ENCODE peak calls at places on chromosome 9, in nine cellular contexts. X, J, N, Y, L, F, H, Q and M are unnamed samples.

GRCh38 chr9:3827175-3827574 is 301.4 kb upstream of the RFX3 start:
- DNase-seq in X (no peak), J (no peak), N (no peak), Y (no peak), L (peak), F (no peak), H (no peak), Q (no peak), M (peak)

GRCh38 chr9:21110708-21111576 is 30.7 kb downstream of the IFNW1 start:
- DNase-seq in X (no peak), J (peak), N (no peak), Y (no peak), L (no peak), F (peak), H (peak), Q (peak), M (peak)

GRCh38 chr9:74138182-74138581 is 359.0 kb upstream of the RORB start:
- DNase-seq in X (no peak), J (no peak), N (no peak), Y (no peak), L (no peak), F (no peak), H (no peak), Q (no peak), M (no peak)

GRCh38 chr9:77649109-77649812 is 1.1 kb upstream of the GNA14 start:
- DNase-seq in X (no peak), J (peak), N (no peak), Y (no peak), L (no peak), F (peak), H (no peak), Q (no peak), M (peak)

GRCh38 chr9:134010310-134010709 is 15.0 kb upstream of the BRD3OS start:
- DNase-seq in X (no peak), J (no peak), N (no peak), Y (no peak), L (no peak), F (no peak), H (no peak), Q (no peak), M (no peak)

GRCh38 chr9:125325821-125326220 is 64.2 kb downstream of the GAPVD1 start:
- DNase-seq in X (no peak), J (no peak), N (no peak), Y (no peak), L (no peak), F (no peak), H (no peak), Q (no peak), M (peak)

GRCh38 chr9:20189871-20190270 is 401.0 kb upstream of the SLC24A2 start:
- DNase-seq in X (no peak), J (no peak), N (no peak), Y (no peak), L (no peak), F (no peak), H (no peak), Q (no peak), M (no peak)

GRCh38 chr9:126927419-126927818 is 12.8 kb downstream of the RALGPS1 start:
- DNase-seq in X (no peak), J (no peak), N (no peak), Y (no peak), L (no peak), F (no peak), H (no peak), Q (no peak), M (no peak)

GRCh38 chr9:103364753-103365152 is 369.6 kb downstream of the CYLC2 start:
- DNase-seq in X (no peak), J (no peak), N (no peak), Y (no peak), L (no peak), F (peak), H (no peak), Q (no peak), M (peak)

GRCh38 chr9:115015018-115015635 is 84.7 kb upstream of the TNFSF8 start:
- DNase-seq in X (no peak), J (peak), N (no peak), Y (no peak), L (peak), F (peak), H (no peak), Q (no peak), M (peak)

GRCh38 chr9:2087500-2088313 is 72.6 kb downstream of the SMARCA2 start:
- DNase-seq in X (no peak), J (peak), N (no peak), Y (no peak), L (no peak), F (peak), H (no peak), Q (no peak), M (peak)

GRCh38 chr9:91036826-91037510 is 235.3 kb downstream of the SYK start:
- DNase-seq in X (peak), J (peak), N (peak), Y (peak), L (peak), F (peak), H (peak), Q (peak), M (peak)

GRCh38 chr9:78234810-78235209 is 1.1 kb upstream of the CEP78 start:
- DNase-seq in X (no peak), J (no peak), N (no peak), Y (no peak), L (no peak), F (no peak), H (no peak), Q (no peak), M (peak)

GRCh38 chr9:124771867-124772621 is 933 bp upstream of the NR6A1 start:
- DNase-seq in X (no peak), J (peak), N (peak), Y (no peak), L (peak), F (peak), H (peak), Q (peak), M (peak)

GRCh38 chr9:76342862-76343261 is 51.4 kb downstream of the RFK start:
- DNase-seq in X (no peak), J (no peak), N (no peak), Y (no peak), L (no peak), F (no peak), H (no peak), Q (no peak), M (peak)

GRCh38 chr9:81878530-81878929 is 49.7 kb upstream of the SPATA31D4 start:
- DNase-seq in X (no peak), J (no peak), N (no peak), Y (no peak), L (no peak), F (no peak), H (no peak), Q (no peak), M (no peak)
- H3K27ac ChIP-seq in X (no peak), J (no peak), N (no peak), Y (no peak), L (peak), F (no peak), H (no peak), Q (no peak), M (no peak)

GRCh38 chr9:68541568-68541967 is 885 bp upstream of the TMEM252 start:
- DNase-seq in X (no peak), J (no peak), N (no peak), Y (no peak), L (no peak), F (no peak), H (no peak), Q (no peak), M (no peak)

GRCh38 chr9:68536876-68537490 is 3.7 kb downstream of the TMEM252 start:
- DNase-seq in X (no peak), J (no peak), N (no peak), Y (no peak), L (no peak), F (no peak), H (no peak), Q (no peak), M (no peak)

GRCh38 chr9:68533678-68534077 is 7.0 kb downstream of the TMEM252 start:
- DNase-seq in X (no peak), J (peak), N (no peak), Y (no peak), L (no peak), F (no peak), H (no peak), Q (no peak), M (no peak)

GRCh38 chr9:68540712-68541535 is at the start of gene TMEM252:
- DNase-seq in X (no peak), J (no peak), N (no peak), Y (no peak), L (peak), F (no peak), H (no peak), Q (no peak), M (no peak)

DNA sequence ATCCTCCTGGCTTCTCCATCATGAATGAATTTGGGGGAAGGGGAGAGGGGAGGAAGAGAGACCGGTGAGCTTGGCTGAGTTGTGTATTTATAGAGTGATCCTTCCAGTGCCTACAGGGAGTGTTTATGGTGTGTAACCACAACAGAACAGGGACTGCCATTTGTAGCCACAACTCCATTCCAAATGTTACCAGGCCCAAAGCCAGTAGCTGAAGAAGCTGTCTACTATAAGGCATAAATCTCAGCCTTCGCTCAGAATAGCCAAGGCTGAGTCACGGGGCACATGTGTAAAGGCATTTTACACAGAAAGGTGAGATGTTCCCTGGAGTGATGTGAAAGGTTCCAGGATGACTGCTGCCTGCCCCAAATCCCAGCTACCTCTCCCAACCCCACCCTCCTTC is 2.5 kb downstream of the TMEM252 start:
- DNase-seq in X (peak), J (no peak), N (no peak), Y (no peak), L (no peak), F (no peak), H (peak), Q (no peak), M (no peak)
- H3K27ac ChIP-seq in X (peak), J (no peak), N (no peak), Y (peak), L (peak), F (no peak), H (peak), Q (no peak), M (no peak)

GRCh38 chr9:130222833-130223232 is 42.7 kb upstream of the HMCN2 start:
- DNase-seq in X (no peak), J (no peak), N (no peak), Y (no peak), L (no peak), F (no peak), H (no peak), Q (no peak), M (no peak)
- H3K27ac ChIP-seq in X (no peak), J (no peak), N (no peak), Y (no peak), L (no peak), F (no peak), H (no peak), Q (no peak), M (peak)

DNA sequence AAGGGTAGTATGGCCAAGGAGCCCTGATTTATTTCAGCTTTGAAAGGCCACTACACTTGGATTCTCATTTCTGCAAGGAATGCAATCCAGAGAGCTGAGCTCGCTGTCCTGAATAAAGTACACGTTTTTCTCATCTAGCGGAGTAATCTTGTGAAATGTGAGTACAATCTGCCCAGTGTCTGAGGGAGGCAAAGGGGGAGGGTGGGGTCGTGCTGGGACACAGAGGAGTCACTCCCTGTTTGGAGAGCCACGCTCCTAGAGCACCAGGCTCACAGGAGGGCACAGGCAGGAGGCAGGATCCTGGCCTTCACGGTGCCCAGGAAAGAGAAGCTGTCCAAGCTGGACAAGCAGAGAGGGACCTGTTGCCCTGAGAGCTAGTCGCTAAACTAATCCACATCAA is 51.0 kb upstream of the IFNK start:
- DNase-seq in X (peak), J (no peak), N (peak), Y (no peak), L (peak), F (no peak), H (no peak), Q (peak), M (no peak)
- H3K27ac ChIP-seq in X (peak), J (no peak), N (peak), Y (peak), L (peak), F (no peak), H (peak), Q (peak), M (peak)

GRCh38 chr9:127936347-127936852 is 1.3 kb downstream of the DPM2 start:
- DNase-seq in X (no peak), J (no peak), N (no peak), Y (no peak), L (no peak), F (no peak), H (no peak), Q (no peak), M (no peak)

GRCh38 chr9:127934248-127934647 is 3.4 kb downstream of the DPM2 start:
- DNase-seq in X (no peak), J (no peak), N (no peak), Y (no peak), L (no peak), F (no peak), H (no peak), Q (no peak), M (no peak)

GRCh38 chr9:127937046-127937382 is 640 bp downstream of the DPM2 start:
- DNase-seq in X (no peak), J (no peak), N (no peak), Y (no peak), L (no peak), F (no peak), H (no peak), Q (no peak), M (no peak)

GRCh38 chr9:127934986-127935385 is 2.7 kb downstream of the DPM2 start:
- DNase-seq in X (no peak), J (no peak), N (no peak), Y (no peak), L (no peak), F (no peak), H (no peak), Q (no peak), M (no peak)

DNA sequence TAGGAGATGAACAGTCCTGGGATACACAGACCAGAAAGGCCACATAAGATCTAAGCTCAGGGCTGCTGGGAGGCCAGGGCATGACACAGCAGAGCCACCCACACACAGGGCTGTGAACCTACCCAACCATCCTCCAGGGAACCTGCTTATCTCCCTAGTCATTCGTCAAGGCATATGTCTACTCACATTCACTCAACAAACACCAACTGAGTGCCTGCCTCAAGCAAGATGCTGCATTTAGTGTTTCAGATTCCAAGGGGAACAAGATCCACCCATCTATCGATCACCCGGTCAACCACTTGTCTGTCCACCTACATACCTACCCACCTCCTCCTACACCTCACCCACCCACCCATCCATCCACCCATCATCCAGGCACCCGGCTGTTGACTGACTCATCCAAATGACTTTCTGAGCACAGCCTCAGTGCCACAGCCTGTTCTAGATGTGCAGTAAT is 1.9 kb downstream of the DPM2 start:
- DNase-seq in X (no peak), J (no peak), N (no peak), Y (no peak), L (no peak), F (no peak), H (no peak), Q (no peak), M (no peak)
- H3K27ac ChIP-seq in X (no peak), J (no peak), N (no peak), Y (no peak), L (no peak), F (no peak), H (no peak), Q (no peak), M (peak)

GRCh38 chr9:95754533-95755420 is 120.7 kb upstream of the ERCC6L2 start:
- DNase-seq in X (no peak), J (no peak), N (no peak), Y (no peak), L (no peak), F (no peak), H (no peak), Q (no peak), M (no peak)
- H3K27ac ChIP-seq in X (no peak), J (no peak), N (peak), Y (peak), L (peak), F (no peak), H (no peak), Q (peak), M (no peak)

GRCh38 chr9:137666950-137667670 is 48.3 kb downstream of the EHMT1 start:
- DNase-seq in X (no peak), J (peak), N (no peak), Y (no peak), L (peak), F (no peak), H (no peak), Q (no peak), M (no peak)

GRCh38 chr9:137665226-137665625 is 46.4 kb downstream of the EHMT1 start:
- DNase-seq in X (no peak), J (no peak), N (no peak), Y (no peak), L (no peak), F (no peak), H (no peak), Q (no peak), M (no peak)

GRCh38 chr9:137668203-137668602 is 49.4 kb downstream of the EHMT1 start:
- DNase-seq in X (no peak), J (no peak), N (no peak), Y (no peak), L (no peak), F (no peak), H (no peak), Q (no peak), M (no peak)

GRCh38 chr9:137665697-137666504 is 47.1 kb downstream of the EHMT1 start:
- DNase-seq in X (no peak), J (no peak), N (peak), Y (no peak), L (no peak), F (no peak), H (no peak), Q (no peak), M (no peak)

GRCh38 chr9:137666505-137666809 is 47.7 kb downstream of the EHMT1 start:
- DNase-seq in X (no peak), J (no peak), N (no peak), Y (no peak), L (no peak), F (no peak), H (no peak), Q (no peak), M (no peak)
- H3K27ac ChIP-seq in X (no peak), J (peak), N (peak), Y (no peak), L (no peak), F (peak), H (no peak), Q (peak), M (peak)

DNA sequence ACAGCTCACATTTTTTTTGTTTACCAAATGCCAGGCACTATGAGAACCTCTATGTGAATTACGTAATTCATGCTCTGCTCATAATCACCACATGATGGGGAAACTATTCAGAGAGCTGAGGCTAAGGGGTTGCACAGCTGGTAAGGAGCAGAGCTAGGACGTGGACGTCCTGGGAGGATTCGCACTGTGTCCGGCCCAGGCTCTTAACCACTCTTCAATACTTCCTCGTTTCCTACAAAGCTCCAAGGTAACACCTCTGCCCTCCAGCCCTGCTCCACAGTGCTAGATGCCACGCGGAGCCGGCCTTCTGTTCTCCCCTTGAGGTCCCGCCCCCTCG is 8.7 kb downstream of the PHF19 start:
- DNase-seq in X (no peak), J (no peak), N (no peak), Y (no peak), L (no peak), F (no peak), H (no peak), Q (no peak), M (no peak)
- H3K27ac ChIP-seq in X (peak), J (peak), N (peak), Y (peak), L (peak), F (peak), H (peak), Q (peak), M (peak)

DNA sequence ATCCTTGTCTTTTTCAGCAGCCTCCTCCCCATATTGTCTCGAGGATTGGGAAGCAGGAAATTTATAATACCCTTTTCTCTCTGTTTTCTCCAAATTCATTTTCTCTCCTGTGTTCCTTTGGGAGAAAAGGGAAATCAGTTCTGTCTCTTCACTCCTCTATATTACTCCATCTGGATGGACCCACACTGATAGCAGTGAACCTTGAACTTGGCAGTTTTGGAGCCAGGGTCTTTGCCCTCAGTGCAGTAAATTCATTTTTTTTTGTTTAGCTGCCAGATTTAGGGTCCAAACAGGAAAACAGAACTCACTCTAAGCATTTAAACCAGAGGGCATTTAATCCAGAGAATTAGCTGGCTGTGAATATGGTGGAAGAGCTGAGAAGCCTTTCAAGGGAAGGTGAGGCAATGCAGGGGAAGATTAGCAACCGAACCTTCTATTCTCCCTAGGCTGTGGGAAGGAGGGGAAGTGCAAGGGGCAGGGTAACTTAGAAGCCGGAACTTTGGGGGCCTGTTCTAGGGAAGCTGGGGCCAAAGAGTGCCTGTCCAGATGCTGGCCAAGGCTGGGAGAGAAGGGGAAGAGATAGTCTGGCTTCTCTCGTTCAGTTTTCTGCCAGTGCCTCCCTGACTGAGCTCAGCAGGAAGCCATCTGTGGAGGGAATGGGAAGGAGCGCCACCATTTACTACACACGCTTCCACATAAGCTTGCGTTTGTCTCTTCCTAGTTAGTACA is 16.3 kb upstream of the NPR2 start:
- DNase-seq in X (no peak), J (no peak), N (no peak), Y (no peak), L (no peak), F (no peak), H (peak), Q (no peak), M (no peak)
- H3K27ac ChIP-seq in X (no peak), J (peak), N (no peak), Y (no peak), L (no peak), F (no peak), H (no peak), Q (no peak), M (no peak)

GRCh38 chr9:131273791-131274673 is 2.3 kb downstream of the FAM78A start:
- DNase-seq in X (no peak), J (peak), N (no peak), Y (no peak), L (no peak), F (no peak), H (no peak), Q (no peak), M (no peak)
- H3K27ac ChIP-seq in X (peak), J (peak), N (no peak), Y (peak), L (peak), F (no peak), H (peak), Q (peak), M (no peak)